ENCODE peak calls at places on chromosomes 16 and 17, in nine cellular contexts. One of them, this sample, is unnamed.

GRCh38 chr16:81752225-81752875 is 26.7 kb upstream of the PLCG2 start:
- DNase-seq in neural progenitor cell: no peak
- DNase-seq in ELF-1: no peak
- DNase-seq in NCI-H748 treated with DMSO at 0.1 percent for 48 hours: no peak
- DNase-seq in AG04450: no peak
- DNase-seq in lung: peak; percentile 71
- DNase-seq in glomerular endothelial cell: no peak
- DNase-seq in PC-3: no peak
- DNase-seq in H9: no peak
- DNase-seq in this sample: peak; percentile 50

GRCh38 chr17:18106211-18106610 is 2.3 kb upstream of the MYO15A start:
- DNase-seq in neural progenitor cell: no peak
- DNase-seq in ELF-1: no peak
- DNase-seq in NCI-H748 treated with DMSO at 0.1 percent for 48 hours: no peak
- DNase-seq in AG04450: no peak
- DNase-seq in lung: no peak
- DNase-seq in glomerular endothelial cell: no peak
- DNase-seq in PC-3: no peak
- DNase-seq in H9: no peak
- DNase-seq in this sample: no peak

GRCh38 chr16:56675685-56676210 is 6.1 kb downstream of the MT1H start:
- DNase-seq in neural progenitor cell: no peak
- DNase-seq in ELF-1: peak; percentile 37
- DNase-seq in NCI-H748 treated with DMSO at 0.1 percent for 48 hours: no peak
- DNase-seq in AG04450: no peak
- DNase-seq in lung: no peak
- DNase-seq in glomerular endothelial cell: no peak
- DNase-seq in PC-3: no peak
- DNase-seq in H9: peak; percentile 86
- DNase-seq in this sample: no peak

GRCh38 chr16:88315543-88316105 is 67.1 kb upstream of the ZNF469 start:
- DNase-seq in neural progenitor cell: no peak
- DNase-seq in ELF-1: peak; percentile 74
- DNase-seq in NCI-H748 treated with DMSO at 0.1 percent for 48 hours: no peak
- DNase-seq in AG04450: no peak
- DNase-seq in lung: no peak
- DNase-seq in glomerular endothelial cell: no peak
- DNase-seq in PC-3: peak; percentile 69
- DNase-seq in H9: no peak
- DNase-seq in this sample: no peak

GRCh38 chr17:82101301-82101715 is 3.3 kb upstream of the FASN start:
- DNase-seq in neural progenitor cell: no peak
- DNase-seq in ELF-1: peak; percentile 49
- DNase-seq in NCI-H748 treated with DMSO at 0.1 percent for 48 hours: no peak
- DNase-seq in AG04450: no peak
- DNase-seq in lung: no peak
- DNase-seq in glomerular endothelial cell: no peak
- DNase-seq in PC-3: no peak
- DNase-seq in H9: no peak
- DNase-seq in this sample: no peak

GRCh38 chr16:5064915-5065314 is 841 bp downstream of the C16orf89 start:
- DNase-seq in neural progenitor cell: no peak
- DNase-seq in ELF-1: no peak
- DNase-seq in NCI-H748 treated with DMSO at 0.1 percent for 48 hours: no peak
- DNase-seq in AG04450: no peak
- DNase-seq in lung: peak; percentile 87
- DNase-seq in glomerular endothelial cell: no peak
- DNase-seq in PC-3: no peak
- DNase-seq in H9: no peak
- DNase-seq in this sample: no peak

GRCh38 chr17:46839211-46839610 is 12.2 kb upstream of the WNT9B start:
- DNase-seq in neural progenitor cell: no peak
- DNase-seq in ELF-1: no peak
- DNase-seq in NCI-H748 treated with DMSO at 0.1 percent for 48 hours: no peak
- DNase-seq in AG04450: no peak
- DNase-seq in lung: no peak
- DNase-seq in glomerular endothelial cell: no peak
- DNase-seq in PC-3: no peak
- DNase-seq in H9: no peak
- DNase-seq in this sample: no peak

GRCh38 chr17:82120148-82120547 is 22.1 kb upstream of the FASN start:
- DNase-seq in neural progenitor cell: no peak
- DNase-seq in ELF-1: no peak
- DNase-seq in NCI-H748 treated with DMSO at 0.1 percent for 48 hours: no peak
- DNase-seq in AG04450: no peak
- DNase-seq in lung: no peak
- DNase-seq in glomerular endothelial cell: no peak
- DNase-seq in PC-3: peak; percentile 44
- DNase-seq in H9: no peak
- DNase-seq in this sample: no peak

GRCh38 chr17:67025216-67025792 is 19.1 kb upstream of the CACNG1 start:
- DNase-seq in neural progenitor cell: no peak
- DNase-seq in ELF-1: no peak
- DNase-seq in NCI-H748 treated with DMSO at 0.1 percent for 48 hours: no peak
- DNase-seq in AG04450: no peak
- DNase-seq in lung: peak; percentile 46
- DNase-seq in glomerular endothelial cell: no peak
- DNase-seq in PC-3: no peak
- DNase-seq in H9: no peak
- DNase-seq in this sample: no peak

GRCh38 chr16:15942901-15943690 is 6.3 kb upstream of the ABCC1 start:
- DNase-seq in neural progenitor cell: no peak
- DNase-seq in ELF-1: no peak
- DNase-seq in NCI-H748 treated with DMSO at 0.1 percent for 48 hours: no peak
- DNase-seq in AG04450: no peak
- DNase-seq in lung: no peak
- DNase-seq in glomerular endothelial cell: no peak
- DNase-seq in PC-3: no peak
- DNase-seq in H9: no peak
- DNase-seq in this sample: no peak

GRCh38 chr16:2896480-2897010 is 13.5 kb downstream of the FLYWCH2 start:
- DNase-seq in neural progenitor cell: no peak
- DNase-seq in ELF-1: no peak
- DNase-seq in NCI-H748 treated with DMSO at 0.1 percent for 48 hours: no peak
- DNase-seq in AG04450: no peak
- DNase-seq in lung: no peak
- DNase-seq in glomerular endothelial cell: no peak
- DNase-seq in PC-3: no peak
- DNase-seq in H9: no peak
- DNase-seq in this sample: no peak

GRCh38 chr17:74539281-74539820 is 6.6 kb downstream of the CD300C start:
- DNase-seq in neural progenitor cell: no peak
- DNase-seq in ELF-1: no peak
- DNase-seq in NCI-H748 treated with DMSO at 0.1 percent for 48 hours: no peak
- DNase-seq in AG04450: no peak
- DNase-seq in lung: no peak
- DNase-seq in glomerular endothelial cell: no peak
- DNase-seq in PC-3: no peak
- DNase-seq in H9: no peak
- DNase-seq in this sample: no peak

GRCh38 chr16:30997000-30997886 is 12.2 kb downstream of the HSD3B7 start:
- DNase-seq in neural progenitor cell: peak; percentile 87
- DNase-seq in ELF-1: peak; percentile 44
- DNase-seq in NCI-H748 treated with DMSO at 0.1 percent for 48 hours: peak; percentile 1
- DNase-seq in AG04450: no peak
- DNase-seq in lung: peak; percentile 86
- DNase-seq in glomerular endothelial cell: no peak
- DNase-seq in PC-3: peak; percentile 68
- DNase-seq in H9: peak; percentile 92
- DNase-seq in this sample: peak; percentile 52

GRCh38 chr17:49486012-49486641 is 9.0 kb upstream of the NGFR start:
- DNase-seq in neural progenitor cell: peak; percentile 86
- DNase-seq in ELF-1: peak; percentile 88
- DNase-seq in NCI-H748 treated with DMSO at 0.1 percent for 48 hours: no peak
- DNase-seq in AG04450: no peak
- DNase-seq in lung: no peak
- DNase-seq in glomerular endothelial cell: no peak
- DNase-seq in PC-3: no peak
- DNase-seq in H9: peak; percentile 99
- DNase-seq in this sample: no peak

GRCh38 chr16:77788196-77789084 is at the start of gene VAT1L:
- DNase-seq in neural progenitor cell: peak; percentile 78
- DNase-seq in ELF-1: peak; percentile 74
- DNase-seq in NCI-H748 treated with DMSO at 0.1 percent for 48 hours: no peak
- DNase-seq in AG04450: no peak
- DNase-seq in lung: no peak
- DNase-seq in glomerular endothelial cell: no peak
- DNase-seq in PC-3: no peak
- DNase-seq in H9: peak; percentile 69
- DNase-seq in this sample: peak; percentile 10

GRCh38 chr17:42183741-42184711 is 1.2 kb downstream of the HCRT start:
- DNase-seq in neural progenitor cell: peak; percentile 95
- DNase-seq in ELF-1: peak; percentile 84
- DNase-seq in NCI-H748 treated with DMSO at 0.1 percent for 48 hours: peak; percentile 17
- DNase-seq in AG04450: peak; percentile 21
- DNase-seq in lung: peak; percentile 61
- DNase-seq in glomerular endothelial cell: no peak
- DNase-seq in PC-3: no peak
- DNase-seq in H9: peak; percentile 93
- DNase-seq in this sample: peak; percentile 89

GRCh38 chr17:49859991-49860953 is 12.4 kb upstream of the TAC4 start:
- DNase-seq in neural progenitor cell: peak; percentile 38
- DNase-seq in ELF-1: no peak
- DNase-seq in NCI-H748 treated with DMSO at 0.1 percent for 48 hours: no peak
- DNase-seq in AG04450: no peak
- DNase-seq in lung: no peak
- DNase-seq in glomerular endothelial cell: no peak
- DNase-seq in PC-3: peak; percentile 28
- DNase-seq in H9: peak; percentile 78
- DNase-seq in this sample: no peak

This sample was measured in MM.1S.